ENCODE peak calls at places on chromosome 19, in four cellular contexts. Y is H1, P is GM12878, S is HepG2. V is an unnamed sample. For H3K4me1, the result is how much of the 10 kb centered on the place peaks cover.

GRCh38 chr19:17797397-17798201 is 2.7 kb downstream of the B3GNT3 start:
- DNase-seq in Y (no peak), S (peak), P (no peak), V (no peak)

GRCh38 chr19:2973229-2973628 is 4.1 kb upstream of the TLE6 start:
- DNase-seq in Y (no peak), P (no peak), S (no peak), V (no peak)

GRCh38 chr19:38856813-38857212 is 7.0 kb upstream of the HNRNPL start:
- DNase-seq in P (no peak), Y (no peak), S (no peak), V (no peak)

GRCh38 chr19:55111238-55111831 is 6.1 kb downstream of the PPP1R12C start:
- DNase-seq in S (no peak), Y (no peak), P (no peak), V (no peak)

GRCh38 chr19:2332341-2333026 is 4.0 kb downstream of the SPPL2B start:
- DNase-seq in Y (no peak), S (no peak), P (peak), V (no peak)

GRCh38 chr19:54903303-54903702 is 2.6 kb upstream of the NCR1 start:
- DNase-seq in Y (no peak), P (no peak), S (no peak), V (no peak)

GRCh38 chr19:58166268-58166667 is 15.7 kb upstream of the ZNF329 start:
- DNase-seq in S (no peak), P (no peak), Y (no peak), V (no peak)

GRCh38 chr19:29269641-29270040 is 56.7 kb upstream of the UQCRFS1 start:
- DNase-seq in S (no peak), Y (no peak), P (no peak), V (no peak)

GRCh38 chr19:20423381-20424207 is 142.0 kb downstream of the ZNF737 start:
- DNase-seq in P (no peak), Y (no peak), S (no peak), V (no peak)

GRCh38 chr19:32658075-32658474 is 16.9 kb downstream of the ANKRD27 start:
- DNase-seq in Y (no peak), P (no peak), S (no peak), V (no peak)

GRCh38 chr19:48341006-48341405 is 15.7 kb downstream of the EMP3 start:
- DNase-seq in P (no peak), S (no peak), Y (no peak), V (no peak)

GRCh38 chr19:16791942-16792341 is 37.3 kb upstream of the SIN3B start:
- DNase-seq in P (no peak), Y (no peak), S (no peak), V (no peak)

GRCh38 chr19:961866-962620 is 22.1 kb upstream of the WDR18 start:
- DNase-seq in Y (no peak), P (no peak), S (peak), V (no peak)

GRCh38 chr19:55459950-55460657 is 1.3 kb downstream of the ISOC2 start:
- DNase-seq in S (peak), P (no peak), Y (no peak), V (no peak)

GRCh38 chr19:38266981-38267597 is 2.7 kb downstream of the SPINT2 start:
- DNase-seq in Y (no peak), S (peak), P (no peak), V (no peak)

GRCh38 chr19:37991841-37992248 is 84.8 kb downstream of the SIPA1L3 start:
- DNase-seq in Y (no peak), P (no peak), S (peak), V (no peak)

GRCh38 chr19:958967-959685 is 25.0 kb upstream of the WDR18 start:
- DNase-seq in P (no peak), Y (no peak), S (peak), V (no peak)

GRCh38 chr19:13376537-13376936 is 129.7 kb downstream of the CACNA1A start:
- DNase-seq in Y (no peak), S (no peak), P (no peak), V (no peak)

GRCh38 chr19:47357788-47358680 is 8.9 kb downstream of the DHX34 start:
- DNase-seq in P (no peak), Y (no peak), S (peak), V (no peak)

GRCh38 chr19:29515706-29516357 is 10.0 kb upstream of the VSTM2B start:
- DNase-seq in P (no peak), S (no peak), Y (no peak), V (no peak)

GRCh38 chr19:35756373-35757230 is at the start of gene HSPB6:
- DNase-seq in P (no peak), Y (no peak), S (no peak), V (no peak)

GRCh38 chr19:45601524-45602522 is at the start of gene GPR4:
- DNase-seq in S (no peak), Y (no peak), P (no peak), V (no peak)
- TF ChIP-seq SUZ12 in S (no peak), Y (no peak), P (no peak), V (no peak)

DNA sequence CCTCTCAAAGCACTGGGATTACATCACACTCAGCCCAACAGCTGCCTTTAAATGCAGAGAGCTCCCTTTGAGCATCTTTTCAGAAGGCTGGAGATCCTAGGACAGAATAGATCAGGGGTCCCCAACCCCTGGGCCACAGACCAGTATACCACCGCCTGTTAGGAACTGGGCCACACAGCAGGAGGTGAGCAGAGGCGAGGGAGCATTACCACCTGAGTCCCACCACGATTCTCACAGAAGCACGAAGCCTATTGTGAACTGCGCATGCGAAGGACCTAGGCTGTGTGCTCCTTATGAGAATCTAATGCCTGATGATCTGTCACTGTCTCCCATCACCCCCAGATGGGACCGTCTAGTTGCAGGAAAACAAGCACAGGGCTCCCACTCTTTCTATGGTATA is 2.2 kb upstream of the WTIP start:
- DNase-seq in S (no peak), P (no peak), Y (no peak), V (no peak)
- TF ChIP-seq ZNF274 in S (no peak), P (no peak), Y (no peak), V (no peak)

GRCh38 chr19:42282810-42283247 is 13.8 kb downstream of the CIC start:
- DNase-seq in P (no peak), S (no peak), Y (no peak), V (no peak)
- H3K4me1 ChIP-seq in P (under half), S (half or more), Y (under half), V (under half)

GRCh38 chr19:9827325-9828238 is at the start of gene UBL5:
- DNase-seq in Y (peak), S (peak), P (peak), V (peak)

GRCh38 chr19:9834302-9834725 is 804 bp upstream of the PIN1 start:
- DNase-seq in P (no peak), Y (no peak), S (no peak), V (no peak)

GRCh38 chr19:9823816-9824215 is 3.9 kb upstream of the UBL5 start:
- DNase-seq in S (no peak), P (no peak), Y (no peak), V (no peak)

DNA sequence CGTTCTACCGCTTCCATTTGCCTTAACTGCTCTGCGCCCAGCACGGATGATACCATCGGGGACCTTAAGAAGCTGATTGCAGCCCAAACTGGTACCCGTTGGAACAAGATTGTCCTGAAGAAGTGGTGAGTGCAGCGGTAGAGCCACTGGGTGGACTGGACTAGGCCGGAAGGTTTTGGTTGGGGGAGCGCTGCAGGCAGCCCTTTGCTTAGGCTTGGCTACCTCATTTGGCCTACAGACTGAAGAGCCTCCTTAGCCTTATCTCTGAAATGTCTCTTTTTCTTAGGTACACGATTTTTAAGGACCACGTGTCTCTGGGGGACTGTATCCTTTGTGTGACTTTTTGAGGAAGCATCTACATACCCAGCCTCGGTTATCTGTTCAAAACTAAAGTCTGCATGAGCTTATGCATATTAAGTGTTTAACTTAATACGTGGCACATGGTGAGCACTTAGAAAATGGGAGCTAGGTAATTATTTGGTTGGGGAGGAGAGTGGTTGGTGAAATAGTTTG is 889 bp downstream of the UBL5 start:
- DNase-seq in S (no peak), P (no peak), Y (no peak), V (no peak)
- TF ChIP-seq SUZ12 in S (no peak), P (no peak), Y (no peak), V (no peak)

DNA sequence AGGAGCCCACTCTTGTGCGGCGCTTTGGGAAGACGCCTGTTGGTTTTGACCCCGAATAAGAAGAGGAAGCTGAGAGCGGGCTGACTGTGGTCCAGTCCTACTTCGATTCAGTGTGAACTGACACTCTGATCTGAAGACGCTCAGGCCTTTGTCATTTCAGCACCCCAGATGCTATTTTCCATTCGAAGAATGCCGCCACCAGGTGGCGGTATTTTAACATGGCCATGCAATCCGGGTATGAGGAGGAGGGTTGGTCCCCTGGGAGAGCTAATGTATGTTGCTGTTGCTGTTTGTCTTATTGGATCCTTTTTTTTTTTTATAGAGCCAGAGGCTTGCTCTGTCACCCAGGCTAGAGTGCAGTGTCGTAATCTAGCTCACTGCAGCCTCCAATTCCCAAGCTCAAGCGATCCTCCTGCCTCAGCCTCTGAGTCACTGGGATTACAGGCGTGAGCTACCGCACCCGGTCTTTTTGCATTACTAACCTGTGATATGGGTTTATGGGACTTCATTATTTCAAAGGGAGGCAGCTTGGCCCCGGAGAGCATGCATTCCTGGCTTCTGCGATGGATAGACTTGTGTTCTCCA is 803 bp upstream of the TIMM44 start:
- DNase-seq in S (peak), P (peak), Y (peak), V (peak)
- TF ChIP-seq ZNF274 in S (no peak), P (no peak), Y (no peak), V (no peak)

DNA sequence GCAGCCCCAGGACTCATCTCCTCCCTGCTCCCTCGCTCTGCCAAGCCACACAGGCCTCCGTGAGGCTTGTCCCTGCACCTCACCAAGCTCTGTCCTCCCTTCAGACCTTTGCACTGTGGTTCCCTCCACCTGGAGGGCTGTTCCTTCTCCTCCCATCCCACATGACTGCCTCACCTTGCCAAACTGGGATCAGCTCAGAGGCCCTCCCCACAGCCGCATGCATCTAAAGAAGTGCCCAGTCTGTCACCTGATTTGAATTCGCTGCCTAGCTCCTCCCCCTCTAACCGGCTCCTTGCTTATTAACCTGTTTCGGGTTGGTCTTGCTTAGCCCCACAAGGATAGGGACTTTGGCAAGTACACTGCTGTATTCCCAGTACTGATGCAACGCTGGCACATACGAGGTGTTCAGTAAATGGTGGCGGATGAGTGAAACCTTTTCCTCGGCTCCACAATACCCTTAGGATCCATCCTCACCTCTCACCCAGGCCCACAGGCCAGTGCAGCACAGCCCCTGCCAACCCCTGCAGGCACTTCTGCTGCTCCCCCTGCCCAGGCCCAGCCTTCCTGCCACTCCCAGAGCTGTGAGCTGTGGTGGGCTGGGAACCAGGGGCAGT is 4.4 kb downstream of the AKT2 start:
- DNase-seq in Y (no peak), P (no peak), S (no peak), V (no peak)
- H3K4me1 ChIP-seq in Y (under half), P (under half), S (half or more), V (under half)